ENCODE peak calls at places on chromosomes 5 and 9, in seven cellular contexts. A is H1, Q is neuronal stem cell, J is IMR-90, U is mesendoderm, R is trophoblast cell, S is mesenchymal stem cell. V is an unnamed sample.
A peak's percentile ranks its signal among the peaks of the same experiment; 100 is the strongest.

GRCh38 chr5:142152383-142152730 is 43.8 kb downstream of the NDFIP1 start:
- DNase-seq in A (no peak), Q (no peak), J (peak; percentile 40), U (peak; percentile 96), R (no peak), S (peak; percentile 56), V (no peak)

GRCh38 chr9:125906144-125906543 is 159.0 kb downstream of the PBX3 start:
- DNase-seq in A (no peak), Q (no peak), J (peak; percentile 54), U (no peak), R (no peak), S (peak; percentile 46), V (no peak)

GRCh38 chr9:26243722-26244121 is 565.5 kb upstream of the TUSC1 start:
- DNase-seq in A (no peak), Q (no peak), J (peak; percentile 85), U (no peak), R (no peak), S (peak; percentile 88), V (no peak)

GRCh38 chr5:555058-555623 is 30.9 kb upstream of the SLC9A3 start:
- DNase-seq in A (no peak), Q (no peak), J (no peak), U (no peak), R (no peak), S (no peak), V (no peak)

GRCh38 chr5:144032375-144032774 is 138.1 kb downstream of the YIPF5 start:
- DNase-seq in A (no peak), Q (no peak), J (no peak), U (no peak), R (no peak), S (no peak), V (no peak)

GRCh38 chr5:14302343-14302742 is 159.2 kb downstream of the TRIO start:
- DNase-seq in A (no peak), Q (no peak), J (no peak), U (no peak), R (no peak), S (no peak), V (no peak)

GRCh38 chr9:109868222-109868621 is 88.2 kb downstream of the PALM2AKAP2 start:
- DNase-seq in A (no peak), Q (peak; percentile 14), J (peak; percentile 50), U (peak; percentile 51), R (no peak), S (no peak), V (no peak)

GRCh38 chr9:126320158-126320922 is 6.3 kb upstream of the MVB12B start:
- DNase-seq in A (no peak), Q (no peak), J (no peak), U (peak; percentile 11), R (no peak), S (no peak), V (no peak)

GRCh38 chr5:52139888-52140580 is 647.7 kb upstream of the ITGA1 start:
- DNase-seq in A (no peak), Q (no peak), J (no peak), U (peak; percentile 2), R (no peak), S (no peak), V (no peak)

GRCh38 chr9:135088979-135089847 is 1.7 kb downstream of the OLFM1 start:
- DNase-seq in A (no peak), Q (no peak), J (no peak), U (no peak), R (no peak), S (no peak), V (no peak)

GRCh38 chr5:139287890-139288635 is 5.5 kb upstream of the MATR3 start:
- DNase-seq in A (no peak), Q (no peak), J (no peak), U (no peak), R (no peak), S (no peak), V (no peak)

GRCh38 chr5:176611435-176611834 is 1.5 kb upstream of the GPRIN1 start:
- DNase-seq in A (peak; percentile 86), Q (peak; percentile 71), J (peak; percentile 91), U (peak; percentile 81), R (peak; percentile 67), S (peak; percentile 86), V (peak; percentile 77)

GRCh38 chr9:109493648-109494047 is 4.5 kb downstream of the PTPN3 start:
- DNase-seq in A (no peak), Q (no peak), J (no peak), U (no peak), R (no peak), S (no peak), V (no peak)

GRCh38 chr9:35618854-35619799 is 914 bp upstream of the CD72 start:
- DNase-seq in A (no peak), Q (no peak), J (peak; percentile 21), U (no peak), R (peak; percentile 7), S (no peak), V (no peak)

GRCh38 chr5:14728109-14728938 is 63.8 kb downstream of the OTULIN start:
- DNase-seq in A (peak; percentile 85), Q (peak; percentile 88), J (no peak), U (peak; percentile 84), R (no peak), S (no peak), V (peak; percentile 87)

GRCh38 chr9:22079873-22080341 is 70.8 kb upstream of the CDKN2B start:
- DNase-seq in A (no peak), Q (no peak), J (peak; percentile 87), U (no peak), R (no peak), S (peak; percentile 68), V (no peak)

GRCh38 chr5:120817044-120817985 is 353.2 kb downstream of the PRR16 start:
- DNase-seq in A (peak; percentile 53), Q (no peak), J (peak; percentile 31), U (peak; percentile 54), R (no peak), S (peak; percentile 35), V (peak; percentile 50)

GRCh38 chr9:80755586-80755985 is 933.8 kb downstream of the TLE1 start:
- DNase-seq in A (no peak), Q (no peak), J (no peak), U (peak; percentile 91), R (no peak), S (no peak), V (no peak)

GRCh38 chr5:33403187-33403586 is 37.6 kb upstream of the TARS1 start:
- DNase-seq in A (no peak), Q (no peak), J (no peak), U (no peak), R (no peak), S (no peak), V (no peak)

GRCh38 chr9:122402403-122403268 is 31.8 kb downstream of the PTGS1 start:
- DNase-seq in A (no peak), Q (no peak), J (peak; percentile 99), U (no peak), R (peak; percentile 76), S (peak; percentile 98), V (no peak)

GRCh38 chr5:73844165-73844564 is 218.2 kb downstream of the ARHGEF28 start:
- DNase-seq in A (no peak), Q (no peak), J (no peak), U (no peak), R (no peak), S (no peak), V (no peak)

DNA sequence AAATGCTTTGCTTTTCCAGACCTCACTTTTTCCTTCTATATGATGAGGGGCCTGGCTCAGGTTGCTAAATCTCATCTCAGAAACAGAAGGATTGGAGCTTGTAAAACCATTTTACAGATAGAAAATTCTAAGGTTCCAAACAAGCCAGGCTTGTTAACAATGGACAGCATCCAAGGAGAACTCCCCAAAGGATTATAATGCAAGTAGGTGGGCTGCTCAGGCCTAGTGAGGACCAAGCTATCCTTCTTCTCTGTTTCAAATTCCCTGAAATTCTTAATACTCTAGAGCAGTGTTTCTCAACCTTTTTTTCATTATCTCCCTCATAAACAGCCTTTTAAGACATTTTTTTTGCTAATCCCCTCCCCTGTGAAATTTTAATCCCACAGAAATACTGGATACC is 269.8 kb downstream of the TMEM38B start:
- DNase-seq in A (no peak), Q (no peak), J (no peak), U (no peak), R (no peak), S (no peak), V (no peak)
- H3K23ac ChIP-seq in A (no peak overlapping the region), Q (no peak overlapping the region), J (no peak overlapping the region), U (no peak overlapping the region), R (no peak overlapping the region), S (no peak overlapping the region), V (no peak overlapping the region)

DNA sequence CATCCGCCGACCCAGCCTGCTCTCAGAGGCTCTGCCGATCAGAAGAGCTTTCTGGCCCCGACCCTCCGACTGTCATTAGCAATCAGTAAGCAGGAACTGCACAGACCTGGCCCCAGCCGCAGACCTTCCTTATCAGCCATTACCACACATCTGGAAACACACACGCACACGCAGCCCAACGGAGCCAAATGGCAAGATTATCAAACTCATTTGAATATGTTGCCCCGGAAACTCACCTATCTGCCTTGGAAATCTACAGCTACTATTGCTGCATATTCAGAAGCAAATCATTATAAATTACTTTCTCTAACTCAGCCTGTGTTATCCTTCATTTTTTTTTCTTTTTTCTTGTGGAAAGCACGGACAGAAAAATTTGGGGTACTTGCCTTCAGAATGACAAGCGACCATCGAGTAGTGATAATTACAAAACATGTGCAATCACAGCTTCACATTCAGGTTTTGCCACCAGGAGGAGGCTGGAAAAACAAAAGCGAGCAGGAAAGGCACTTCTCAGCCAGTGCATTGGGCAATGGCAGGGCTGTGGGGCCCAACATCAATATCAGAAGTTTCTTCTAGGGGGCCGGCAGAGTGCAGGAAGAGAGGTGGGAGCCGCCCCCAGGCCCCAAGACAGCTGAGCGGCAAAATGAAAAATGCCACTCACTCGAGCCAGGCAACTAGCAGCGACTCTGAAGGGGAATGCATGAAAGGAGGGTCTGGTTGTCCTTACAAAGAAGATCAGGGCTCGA is 122.3 kb downstream of the VAV2 start:
- DNase-seq in A (no peak), Q (no peak), J (no peak), U (peak; percentile 36), R (no peak), S (no peak), V (no peak)
- H3K18ac ChIP-seq in A (no peak overlapping the region), Q (peak overlapping the region; percentile 59), J (no peak overlapping the region), U (no peak overlapping the region), R (peak overlapping the region; percentile 46), S (no peak overlapping the region), V (no peak overlapping the region)

GRCh38 chr5:150261231-150261630 is 28.3 kb downstream of the CAMK2A start:
- DNase-seq in A (no peak), Q (no peak), J (peak; percentile 52), U (no peak), R (no peak), S (peak; percentile 28), V (no peak)

GRCh38 chr5:150264667-150265603 is 24.6 kb downstream of the CAMK2A start:
- DNase-seq in A (no peak), Q (no peak), J (no peak), U (no peak), R (no peak), S (no peak), V (no peak)

GRCh38 chr5:150263339-150263738 is 26.2 kb downstream of the CAMK2A start:
- DNase-seq in A (no peak), Q (no peak), J (no peak), U (no peak), R (no peak), S (peak; percentile 13), V (no peak)

GRCh38 chr5:150263801-150264621 is 25.6 kb downstream of the CAMK2A start:
- DNase-seq in A (no peak), Q (no peak), J (peak; percentile 90), U (no peak), R (no peak), S (peak; percentile 84), V (no peak)

GRCh38 chr5:150262502-150262901 is 27.1 kb downstream of the CAMK2A start:
- DNase-seq in A (no peak), Q (no peak), J (no peak), U (no peak), R (no peak), S (no peak), V (no peak)
- H3K4me2 ChIP-seq in A (no peak overlapping the region), Q (no peak overlapping the region), J (no peak overlapping the region), U (no peak overlapping the region), R (no peak overlapping the region), S (no peak overlapping the region), V (no peak overlapping the region)

GRCh38 chr5:178058321-178059012 is 54.9 kb upstream of the N4BP3 start:
- DNase-seq in A (no peak), Q (no peak), J (no peak), U (no peak), R (no peak), S (no peak), V (no peak)
- H3K23ac ChIP-seq in A (no peak overlapping the region), Q (no peak overlapping the region), J (no peak overlapping the region), U (no peak overlapping the region), R (no peak overlapping the region), S (no peak overlapping the region), V (no peak overlapping the region)